ENCODE peak calls at places on chromosomes 5 and 9, in seven cellular contexts. Z, Q, D, T, C, K and S are unnamed samples.
A peak's percentile ranks its signal among the peaks of the same experiment; 100 is the strongest.

GRCh38 chr9:4238522-4238921 is 61.3 kb downstream of the GLIS3 start:
- DNase-seq in Z (peak; percentile 82), Q (no peak), D (no peak), T (no peak), C (no peak), K (no peak), S (peak; percentile 56)

GRCh38 chr9:134575103-134575816 is 66.3 kb upstream of the COL5A1 start:
- DNase-seq in Z (no peak), Q (no peak), D (no peak), T (no peak), C (peak; percentile 3), K (no peak), S (no peak)

GRCh38 chr9:14098102-14098501 is 215.8 kb downstream of the NFIB start:
- DNase-seq in Z (no peak), Q (no peak), D (no peak), T (no peak), C (no peak), K (no peak), S (no peak)

GRCh38 chr9:68685770-68686169 is 19.3 kb upstream of the PIP5K1B start:
- DNase-seq in Z (no peak), Q (no peak), D (peak; percentile 46), T (no peak), C (no peak), K (no peak), S (no peak)

GRCh38 chr5:54844905-54845566 is 140.4 kb downstream of the ESM1 start:
- DNase-seq in Z (peak; percentile 76), Q (peak; percentile 38), D (no peak), T (no peak), C (no peak), K (no peak), S (peak; percentile 68)

GRCh38 chr9:91162784-91163440 is 198.8 kb downstream of the AUH start:
- DNase-seq in Z (peak; percentile 56), Q (peak; percentile 27), D (peak; percentile 66), T (peak; percentile 43), C (no peak), K (no peak), S (no peak)

GRCh38 chr5:179596421-179596820 is 27.1 kb downstream of the HNRNPH1 start:
- DNase-seq in Z (no peak), Q (no peak), D (no peak), T (no peak), C (no peak), K (no peak), S (no peak)

GRCh38 chr9:83477571-83477970 is 60.6 kb downstream of the FRMD3 start:
- DNase-seq in Z (peak; percentile 42), Q (no peak), D (no peak), T (no peak), C (no peak), K (no peak), S (peak; percentile 90)

GRCh38 chr5:57549546-57549945 is 66.9 kb upstream of the ACTBL2 start:
- DNase-seq in Z (no peak), Q (no peak), D (no peak), T (no peak), C (no peak), K (no peak), S (no peak)

GRCh38 chr9:130906727-130907416 is 10.3 kb upstream of the QRFP start:
- DNase-seq in Z (no peak), Q (no peak), D (no peak), T (no peak), C (no peak), K (no peak), S (no peak)

GRCh38 chr9:137984005-137984404 is 106.4 kb downstream of the CACNA1B start:
- DNase-seq in Z (no peak), Q (no peak), D (no peak), T (no peak), C (no peak), K (no peak), S (no peak)

GRCh38 chr9:38101423-38101822 is 32.4 kb upstream of the SHB start:
- DNase-seq in Z (no peak), Q (no peak), D (no peak), T (no peak), C (no peak), K (no peak), S (no peak)

GRCh38 chr9:107147134-107147533 is 135.9 kb upstream of the RAD23B start:
- DNase-seq in Z (no peak), Q (no peak), D (no peak), T (no peak), C (no peak), K (no peak), S (no peak)

GRCh38 chr9:3553076-3553765 is 27.4 kb upstream of the RFX3 start:
- DNase-seq in Z (no peak), Q (no peak), D (no peak), T (no peak), C (no peak), K (no peak), S (no peak)

GRCh38 chr9:133533878-133534277 is 626 bp upstream of the ADAMTSL2 start:
- DNase-seq in Z (peak; percentile 6), Q (no peak), D (no peak), T (peak; percentile 29), C (no peak), K (no peak), S (no peak)

GRCh38 chr5:91301459-91301858 is 81.7 kb downstream of the ARRDC3 start:
- DNase-seq in Z (peak; percentile 91), Q (no peak), D (no peak), T (no peak), C (no peak), K (no peak), S (peak; percentile 7)

GRCh38 chr5:178468196-178468685 is 122.0 kb downstream of the COL23A1 start:
- DNase-seq in Z (no peak), Q (no peak), D (no peak), T (no peak), C (no peak), K (no peak), S (no peak)

GRCh38 chr5:21810737-21811316 is 1042.3 kb downstream of the CDH12 start:
- DNase-seq in Z (peak; percentile 17), Q (no peak), D (no peak), T (no peak), C (no peak), K (no peak), S (no peak)

GRCh38 chr5:138054863-138055558 is 22.1 kb upstream of the FAM13B start:
- DNase-seq in Z (no peak), Q (no peak), D (no peak), T (peak; percentile 4), C (no peak), K (no peak), S (no peak)

GRCh38 chr5:135214897-135215616 is 181.0 kb upstream of the PITX1 start:
- DNase-seq in Z (peak; percentile 57), Q (no peak), D (no peak), T (no peak), C (peak; percentile 28), K (no peak), S (no peak)

GRCh38 chr5:84433461-84433860 is 48.8 kb upstream of the EDIL3 start:
- DNase-seq in Z (peak; percentile 8), Q (no peak), D (no peak), T (no peak), C (no peak), K (no peak), S (no peak)

GRCh38 chr9:7560669-7561305 is 238.8 kb downstream of the DMAC1 start:
- DNase-seq in Z (no peak), Q (no peak), D (no peak), T (no peak), C (no peak), K (no peak), S (no peak)

GRCh38 chr9:124022201-124023121 is 10.9 kb downstream of the LHX2 start:
- DNase-seq in Z (no peak), Q (no peak), D (no peak), T (no peak), C (no peak), K (peak; percentile 33), S (no peak)

GRCh38 chr9:91986248-91986647 is 36.2 kb upstream of the ROR2 start:
- DNase-seq in Z (peak; percentile 31), Q (no peak), D (no peak), T (no peak), C (no peak), K (no peak), S (no peak)

GRCh38 chr5:88583471-88583870 is 299.5 kb downstream of the MEF2C start:
- DNase-seq in Z (no peak), Q (no peak), D (no peak), T (no peak), C (no peak), K (no peak), S (no peak)

GRCh38 chr9:131854906-131855504 is 115.1 kb upstream of the RAPGEF1 start:
- DNase-seq in Z (peak; percentile 54), Q (no peak), D (no peak), T (no peak), C (no peak), K (no peak), S (no peak)

GRCh38 chr5:172771439-172772111 is 580 bp upstream of the DUSP1 start:
- DNase-seq in Z (peak; percentile 48), Q (no peak), D (no peak), T (peak; percentile 66), C (no peak), K (no peak), S (no peak)

GRCh38 chr5:45205403-45205961 is 396.7 kb downstream of the MRPS30 start:
- DNase-seq in Z (no peak), Q (no peak), D (no peak), T (no peak), C (no peak), K (no peak), S (no peak)

GRCh38 chr9:83313771-83314170 is 224.4 kb downstream of the FRMD3 start:
- DNase-seq in Z (no peak), Q (no peak), D (no peak), T (no peak), C (no peak), K (no peak), S (peak; percentile 13)

GRCh38 chr9:120846906-120847305 is 4.2 kb upstream of the PSMD5 start:
- DNase-seq in Z (no peak), Q (no peak), D (no peak), T (no peak), C (no peak), K (no peak), S (no peak)

GRCh38 chr5:107558951-107559350 is 111.8 kb downstream of the EFNA5 start:
- DNase-seq in Z (no peak), Q (no peak), D (no peak), T (no peak), C (no peak), K (no peak), S (no peak)

GRCh38 chr9:124810513-124811355 is 33.8 kb downstream of the OLFML2A start:
- DNase-seq in Z (peak; percentile 71), Q (no peak), D (no peak), T (peak; percentile 73), C (no peak), K (no peak), S (peak; percentile 84)

GRCh38 chr9:12702160-12702758 is 9.1 kb downstream of the TYRP1 start:
- DNase-seq in Z (peak; percentile 80), Q (no peak), D (no peak), T (peak; percentile 88), C (no peak), K (no peak), S (peak; percentile 53)

GRCh38 chr5:126975791-126976190 is 54.6 kb downstream of the MARCHF3 start:
- DNase-seq in Z (no peak), Q (no peak), D (no peak), T (no peak), C (no peak), K (no peak), S (no peak)

GRCh38 chr5:157366741-157367684 is 93.0 kb upstream of the NIPAL4 start:
- DNase-seq in Z (peak; percentile 79), Q (no peak), D (no peak), T (peak; percentile 53), C (no peak), K (no peak), S (no peak)